ENCODE peak calls at places on chromosome 4, in six cellular contexts. O is activated CD8-positive, alpha-beta memory T cell treated with anti-CD3 and anti-CD28 coated beads for 4 hours; M is NCI-H1417 treated with DMSO at 0.1 percent for 48 hours; D is GM19239; T is activated CD4-positive, alpha-beta T cell treated with anti-CD3 and anti-CD28 coated beads, Interleukin-2, amount 50 U/mL, for 1 hour; P is AG09309. Y is an unnamed sample.

GRCh38 chr4:152112887-152113286 is 352.1 kb upstream of the GATB start:
- DNase-seq in P (no peak), M (no peak), D (peak; percentile 42), O (no peak), T (no peak), Y (no peak)

GRCh38 chr4:146134761-146135160 is 40.8 kb upstream of the LSM6 start:
- DNase-seq in T (no peak), O (no peak), D (no peak), M (no peak), P (no peak), Y (no peak)

GRCh38 chr4:15875663-15876460 is 62.7 kb downstream of the FGFBP1 start:
- DNase-seq in T (no peak), M (no peak), O (no peak), D (no peak), P (no peak), Y (no peak)

GRCh38 chr4:168811793-168812651 is 198.0 kb downstream of the CBR4 start:
- DNase-seq in O (no peak), P (no peak), M (no peak), D (no peak), T (no peak), Y (no peak)

GRCh38 chr4:73741140-73741749 is 876 bp downstream of the CXCL8 start:
- DNase-seq in O (no peak), T (no peak), D (no peak), P (no peak), M (no peak), Y (no peak)

GRCh38 chr4:148574502-148574901 is 132.3 kb upstream of the NR3C2 start:
- DNase-seq in M (no peak), D (no peak), P (no peak), T (no peak), O (no peak), Y (no peak)

GRCh38 chr4:42234817-42235216 is 82.4 kb upstream of the BEND4 start:
- DNase-seq in O (no peak), P (no peak), D (no peak), M (no peak), T (no peak), Y (no peak)

GRCh38 chr4:125323547-125324100 is 8.9 kb downstream of the FAT4 start:
- DNase-seq in T (no peak), P (no peak), D (no peak), O (no peak), M (no peak), Y (no peak)

GRCh38 chr4:103429283-103429682 is 231.1 kb upstream of the CENPE start:
- DNase-seq in D (no peak), T (no peak), M (no peak), O (no peak), P (no peak), Y (no peak)

GRCh38 chr4:88447339-88447738 is 9.6 kb upstream of the HERC5 start:
- DNase-seq in D (no peak), T (no peak), O (no peak), M (no peak), P (no peak), Y (no peak)

GRCh38 chr4:166501941-166502382 is 628.9 kb downstream of the TLL1 start:
- DNase-seq in T (no peak), O (no peak), P (no peak), M (no peak), D (peak; percentile 1), Y (no peak)

GRCh38 chr4:88533937-88534750 is 10.6 kb upstream of the PYURF start:
- DNase-seq in P (peak; percentile 74), T (no peak), O (no peak), D (no peak), M (no peak), Y (peak; percentile 77)

GRCh38 chr4:182245541-182246245 is 2.5 kb downstream of the TENM3 start:
- DNase-seq in M (no peak), O (no peak), T (no peak), P (peak; percentile 86), D (no peak), Y (no peak)

GRCh38 chr4:7293703-7294102 is 101.4 kb downstream of the SORCS2 start:
- DNase-seq in O (no peak), D (no peak), P (no peak), T (no peak), M (no peak), Y (no peak)

GRCh38 chr4:177308125-177308524 is 1.5 kb upstream of the NEIL3 start:
- DNase-seq in O (no peak), D (no peak), T (no peak), P (peak; percentile 79), M (no peak), Y (no peak)

GRCh38 chr4:76801621-76802545 is 96.1 kb downstream of the SOWAHB start:
- DNase-seq in D (no peak), T (no peak), P (no peak), M (no peak), O (no peak), Y (no peak)

GRCh38 chr4:19987746-19988145 is 264.0 kb upstream of the SLIT2 start:
- DNase-seq in T (no peak), P (peak; percentile 17), M (no peak), D (no peak), O (no peak), Y (peak; percentile 19)

GRCh38 chr4:146023334-146023967 is 84.8 kb upstream of the ZNF827 start:
- DNase-seq in O (no peak), D (no peak), M (no peak), T (no peak), P (no peak), Y (no peak)

GRCh38 chr4:139665690-139666529 is at the start of gene MGST2:
- DNase-seq in M (no peak), T (peak; percentile 2), P (peak; percentile 44), O (no peak), D (peak; percentile 46), Y (no peak)

GRCh38 chr4:64158648-64159326 is 250.5 kb downstream of the TECRL start:
- DNase-seq in P (peak; percentile 1), T (peak; percentile 10), M (peak; percentile 5), O (no peak), D (no peak), Y (no peak)

GRCh38 chr4:79540143-79540542 is 132.1 kb upstream of the GK2 start:
- DNase-seq in D (no peak), M (no peak), P (no peak), T (no peak), O (no peak), Y (no peak)

GRCh38 chr4:113106076-113106475 is 56.6 kb downstream of the ANK2 start:
- DNase-seq in M (no peak), P (peak; percentile 31), O (no peak), D (no peak), T (no peak), Y (peak; percentile 10)

GRCh38 chr4:16938641-16939040 is 40.2 kb upstream of the LDB2 start:
- DNase-seq in T (no peak), D (no peak), P (no peak), O (no peak), M (no peak), Y (no peak)

GRCh38 chr4:159267940-159268327 is 165.1 kb downstream of the RAPGEF2 start:
- DNase-seq in O (no peak), T (no peak), P (no peak), D (no peak), M (no peak), Y (no peak)

GRCh38 chr4:179110816-179111215 is 1668.6 kb upstream of the AGA start:
- DNase-seq in O (no peak), T (no peak), D (no peak), P (no peak), M (no peak), Y (no peak)

GRCh38 chr4:41880840-41881831 is 54.1 kb upstream of the TMEM33 start:
- DNase-seq in D (no peak), O (no peak), M (no peak), T (no peak), P (no peak), Y (no peak)

GRCh38 chr4:177574446-177574845 is 132.2 kb upstream of the AGA start:
- DNase-seq in D (no peak), M (no peak), T (no peak), P (no peak), O (no peak), Y (no peak)

GRCh38 chr4:106201373-106201772 is 114.6 kb downstream of the TBCK start:
- DNase-seq in O (no peak), T (no peak), P (no peak), M (no peak), D (no peak), Y (no peak)

GRCh38 chr4:186900232-186900900 is 176.7 kb upstream of the FAT1 start:
- DNase-seq in D (no peak), M (no peak), P (peak; percentile 45), O (no peak), T (no peak), Y (peak; percentile 51)

GRCh38 chr4:184510431-184510830 is 36.1 kb upstream of the IRF2 start:
- DNase-seq in D (no peak), T (no peak), M (no peak), O (no peak), P (no peak), Y (no peak)

GRCh38 chr4:76688737-76689078 is 209.2 kb downstream of the SOWAHB start:
- DNase-seq in O (no peak), P (no peak), T (no peak), D (no peak), M (no peak), Y (no peak)

GRCh38 chr4:110104661-110105060 is 93.8 kb downstream of the ELOVL6 start:
- DNase-seq in M (no peak), O (no peak), P (no peak), D (no peak), T (no peak), Y (no peak)

GRCh38 chr4:55038176-55038890 is 87.1 kb downstream of the KDR start:
- DNase-seq in D (no peak), T (no peak), O (no peak), P (no peak), M (no peak), Y (no peak)

GRCh38 chr4:48780867-48781219 is 764 bp upstream of the FRYL start:
- DNase-seq in M (no peak), T (peak; percentile 39), P (no peak), O (peak; percentile 20), D (no peak), Y (no peak)

GRCh38 chr4:99324361-99324760 is 3.2 kb upstream of the ADH1B start:
- DNase-seq in O (no peak), P (no peak), M (no peak), T (no peak), D (no peak), Y (no peak)

GRCh38 chr4:29453421-29453820 is 1266.7 kb upstream of the PCDH7 start:
- DNase-seq in P (no peak), M (no peak), T (no peak), D (no peak), O (no peak), Y (no peak)

GRCh38 chr4:188336891-188337290 is 197.7 kb downstream of the TRIML1 start:
- DNase-seq in M (no peak), P (no peak), D (no peak), T (no peak), O (no peak), Y (no peak)

GRCh38 chr4:86831262-86832090 is 17.7 kb downstream of the SLC10A6 start:
- DNase-seq in P (peak; percentile 80), D (no peak), O (no peak), M (no peak), T (no peak), Y (peak; percentile 80)

Y was measured in AG04449.